ENCODE peak calls at places on chromosomes 7 and 10, in five cellular contexts. W is endothelial cell, J is esophagus muscularis mucosa, I is right atrium auricular region, U is astrocyte of the spinal cord. P is an unnamed sample.

GRCh38 chr10:3955493-3955892 is 170.5 kb upstream of the KLF6 start:
- DNase-seq in W (peak), J (peak), I (no peak), U (peak), P (no peak)

GRCh38 chr10:113047963-113048781 is 98.1 kb downstream of the TCF7L2 start:
- DNase-seq in W (no peak), J (no peak), I (no peak), U (peak), P (no peak)

GRCh38 chr10:86180861-86181260 is 185.7 kb downstream of the GRID1 start:
- DNase-seq in W (no peak), J (no peak), I (no peak), U (no peak), P (no peak)

GRCh38 chr10:97365761-97366351 is 31.3 kb upstream of the FRAT2 start:
- DNase-seq in W (no peak), J (no peak), I (no peak), U (no peak), P (no peak)

GRCh38 chr10:16597656-16598055 is 76.0 kb upstream of the C1QL3 start:
- DNase-seq in W (no peak), J (no peak), I (no peak), U (peak), P (no peak)

GRCh38 chr10:57017356-57018037 is 656.4 kb upstream of the ZWINT start:
- DNase-seq in W (no peak), J (no peak), I (no peak), U (no peak), P (no peak)

GRCh38 chr7:68107968-68108367 is 1111.3 kb downstream of the TYW1 start:
- DNase-seq in W (no peak), J (no peak), I (no peak), U (peak), P (no peak)

GRCh38 chr10:97336942-97337719 is 2.6 kb upstream of the FRAT2 start:
- DNase-seq in W (no peak), J (no peak), I (no peak), U (no peak), P (no peak)

GRCh38 chr7:88299126-88299525 is 7.6 kb downstream of the STEAP4 start:
- DNase-seq in W (no peak), J (no peak), I (no peak), U (no peak), P (no peak)

GRCh38 chr10:27558612-27559020 is 54.5 kb downstream of the RAB18 start:
- DNase-seq in W (peak), J (no peak), I (no peak), U (peak), P (peak)

GRCh38 chr10:86836044-86836443 is 79.6 kb downstream of the BMPR1A start:
- DNase-seq in W (no peak), J (no peak), I (no peak), U (peak), P (no peak)

GRCh38 chr7:100827330-100828226 is at the start of gene EPHB4:
- DNase-seq in W (peak), J (no peak), I (peak), U (peak), P (peak)
- TF ChIP-seq CTCF in W (peak), J (peak), I (peak), U (peak), P (no peak)

DNA sequence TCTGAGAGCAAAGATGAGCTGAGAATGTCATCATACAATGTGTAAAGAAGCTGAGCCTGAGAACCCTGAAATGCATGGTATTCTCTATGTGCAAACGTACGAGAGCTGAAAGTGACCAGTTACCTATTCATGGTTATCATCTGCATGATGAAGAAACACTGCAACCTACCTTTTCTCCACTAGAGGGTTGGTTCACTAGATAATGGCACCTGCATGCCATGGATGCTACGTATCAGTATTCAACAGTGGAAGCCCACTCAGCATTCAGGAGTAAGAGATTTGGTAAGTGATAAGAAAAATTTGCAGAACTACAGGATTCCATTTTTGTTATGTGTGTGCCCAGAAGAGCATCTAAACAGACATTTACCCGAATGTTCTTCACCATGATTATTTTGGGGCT is 145.4 kb downstream of the PTPRN2 start:
- DNase-seq in W (no peak), J (no peak), I (no peak), U (no peak), P (no peak)
- TF ChIP-seq CTCF in W (no peak), J (no peak), I (no peak), U (no peak), P (no peak)

DNA sequence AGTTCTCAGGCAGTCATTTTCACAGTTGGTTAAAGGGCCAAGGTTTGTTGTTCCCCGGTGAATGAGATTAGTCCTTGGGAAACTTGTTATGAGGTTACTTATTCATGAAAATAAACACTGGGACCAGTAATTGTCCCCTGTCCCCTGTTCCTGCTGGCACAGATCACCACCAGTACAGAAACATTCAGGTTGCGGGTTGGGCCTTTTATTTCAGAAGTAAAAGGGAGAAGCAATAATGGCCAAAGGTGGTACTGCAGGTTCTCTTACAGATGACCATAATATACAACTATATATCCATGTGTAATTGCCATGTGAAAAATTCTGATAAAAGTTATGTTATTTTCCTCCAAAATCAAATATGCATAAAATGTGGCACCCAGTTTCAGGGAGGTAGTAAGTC is 442.0 kb downstream of the SORCS1 start:
- DNase-seq in W (no peak), J (no peak), I (no peak), U (no peak), P (no peak)
- TF ChIP-seq CTCF in W (peak), J (no peak), I (peak), U (no peak), P (no peak)

DNA sequence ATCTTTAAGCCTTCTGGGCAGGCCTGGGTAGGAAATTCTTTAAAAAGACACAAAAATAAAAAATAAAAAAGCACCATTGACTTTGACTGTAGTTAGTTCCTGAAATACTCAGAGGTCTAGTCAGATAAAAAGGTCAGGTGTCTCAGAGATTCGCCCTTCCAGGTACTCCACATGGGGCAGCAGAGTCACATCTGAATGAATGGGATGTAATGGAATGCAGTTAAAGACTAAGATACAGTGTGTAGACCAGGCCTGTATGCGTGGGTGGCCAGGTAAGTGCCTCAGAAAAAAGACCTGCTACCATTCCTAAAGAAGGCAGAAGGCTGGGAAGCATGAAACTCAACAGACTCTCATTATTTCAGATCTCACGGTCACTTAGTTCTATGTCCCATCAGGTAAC is 68.6 kb upstream of the SEM1 start:
- DNase-seq in W (no peak), J (no peak), I (no peak), U (no peak), P (no peak)
- TF ChIP-seq CTCF in W (no peak), J (no peak), I (no peak), U (no peak), P (no peak)

DNA sequence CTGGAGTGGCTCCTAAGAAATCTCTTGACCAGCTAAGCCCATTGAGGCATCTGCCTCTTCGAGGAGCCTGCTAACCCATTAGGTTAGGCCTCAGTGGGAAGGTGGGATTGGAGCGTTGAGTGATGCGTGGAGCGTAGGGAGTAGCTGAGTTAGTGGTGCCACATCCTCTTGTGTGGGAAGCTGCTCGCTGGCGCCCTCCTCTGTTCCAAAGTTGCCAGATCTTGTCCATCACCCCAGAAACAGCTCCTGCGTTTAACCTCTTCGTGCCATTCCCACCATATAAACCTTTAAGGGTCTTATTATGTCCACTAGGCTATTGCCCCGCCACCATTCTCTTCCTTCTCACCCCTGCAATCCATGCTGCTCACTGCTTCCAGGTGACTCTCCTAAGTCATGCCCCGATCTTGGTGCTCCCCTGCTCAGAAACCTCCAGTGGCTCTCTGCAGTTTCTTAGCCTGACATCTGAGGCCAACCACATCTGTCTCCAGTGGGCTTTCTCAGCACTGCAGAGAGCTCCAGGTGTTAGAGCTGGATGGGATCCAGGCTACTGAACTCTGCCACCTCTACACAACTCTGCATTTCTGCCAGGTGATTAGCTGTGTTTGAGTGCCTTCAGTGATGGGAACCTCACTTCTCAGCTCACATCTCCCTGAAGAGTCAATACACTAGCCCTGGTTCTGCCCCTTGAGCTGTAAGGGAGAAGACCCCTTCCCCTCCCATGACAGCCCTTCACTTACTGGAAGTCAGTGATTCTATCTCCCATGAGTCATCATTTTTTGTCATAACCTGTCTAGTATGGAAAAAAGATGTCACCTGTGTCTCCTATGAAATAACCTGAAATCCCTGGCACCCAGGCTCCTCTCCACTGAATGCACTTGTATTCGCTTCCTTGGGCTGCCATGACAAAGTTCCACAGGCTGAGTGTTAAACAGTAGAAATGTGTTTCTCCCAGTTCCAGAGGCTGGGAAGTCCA is 65.0 kb upstream of the FGFR2 start:
- DNase-seq in W (peak), J (no peak), I (no peak), U (no peak), P (no peak)
- TF ChIP-seq CTCF in W (peak), J (no peak), I (peak), U (peak), P (no peak)

GRCh38 chr10:13518076-13518692 is 10.6 kb downstream of the BEND7 start:
- DNase-seq in W (peak), J (no peak), I (no peak), U (peak), P (no peak)
- TF ChIP-seq CTCF in W (no peak), J (no peak), I (peak), U (peak), P (no peak)

DNA sequence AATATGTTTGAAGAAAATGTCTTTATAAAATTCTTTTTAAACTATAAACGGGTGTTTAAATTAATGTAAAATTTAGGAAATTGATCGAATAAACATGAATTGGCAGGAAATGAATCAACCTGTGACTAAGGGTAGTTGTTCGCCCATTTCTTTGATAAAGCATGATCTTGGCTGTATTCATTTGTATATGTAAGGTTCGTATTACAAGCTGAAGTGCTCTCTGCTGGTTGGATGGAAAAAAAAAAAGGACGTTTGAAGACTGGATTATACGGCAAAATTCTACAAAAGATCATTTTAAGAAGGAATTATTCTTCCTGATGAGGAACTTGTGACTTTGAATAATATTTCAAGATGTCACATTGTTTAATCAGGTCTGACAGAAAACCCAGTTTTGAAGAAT is 185.4 kb upstream of the ANK3 start:
- DNase-seq in W (no peak), J (no peak), I (no peak), U (no peak), P (no peak)
- TF ChIP-seq CTCF in W (no peak), J (no peak), I (no peak), U (no peak), P (no peak)

P was measured in lung.